ENCODE peak calls at places on chromosome 2, in nine cellular contexts. E is right lobe of liver, K is gastrocnemius medialis, M is HCT116, B is body of pancreas, L is ovary, C is heart right ventricle, U is heart left ventricle, S is endodermal cell. H is an unnamed sample. For H3K27me3, the result is how much of the 10 kb centered on the place peaks cover.

GRCh38 chr2:129388870-129389269 is 590.6 kb upstream of the RAB6C start:
- DNase-seq in E (no peak), K (no peak), M (no peak), B (no peak), L (no peak), C (no peak), U (no peak), S (no peak), H (no peak)

GRCh38 chr2:171317492-171318125 is 116.2 kb downstream of the METTL8 start:
- DNase-seq in E (no peak), K (no peak), M (no peak), B (no peak), L (no peak), C (no peak), U (no peak), S (peak), H (no peak)

GRCh38 chr2:238467772-238468171 is 41.0 kb downstream of the ASB1 start:
- DNase-seq in E (no peak), K (no peak), M (no peak), B (no peak), L (no peak), C (no peak), U (no peak), S (no peak), H (no peak)

GRCh38 chr2:164014068-164014577 is 278.3 kb upstream of the FIGN start:
- DNase-seq in E (no peak), K (peak), M (no peak), B (no peak), L (no peak), C (no peak), U (no peak), S (no peak), H (no peak)

GRCh38 chr2:86785456-86785855 is 5.3 kb downstream of the CD8A start:
- DNase-seq in E (no peak), K (no peak), M (no peak), B (no peak), L (no peak), C (no peak), U (no peak), S (no peak), H (no peak)

GRCh38 chr2:172811027-172811426 is 75.4 kb downstream of the RAPGEF4 start:
- DNase-seq in E (no peak), K (no peak), M (no peak), B (no peak), L (no peak), C (no peak), U (no peak), S (no peak), H (no peak)

GRCh38 chr2:207640661-207641060 is 15.5 kb upstream of the METTL21A start:
- DNase-seq in E (no peak), K (no peak), M (no peak), B (no peak), L (no peak), C (no peak), U (no peak), S (no peak), H (no peak)

GRCh38 chr2:75432761-75433361 is 127.9 kb downstream of the EVA1A start:
- DNase-seq in E (no peak), K (no peak), M (no peak), B (no peak), L (no peak), C (no peak), U (no peak), S (peak), H (no peak)

GRCh38 chr2:31271851-31272267 is 37.9 kb downstream of the EHD3 start:
- DNase-seq in E (no peak), K (no peak), M (no peak), B (no peak), L (no peak), C (no peak), U (no peak), S (no peak), H (no peak)

GRCh38 chr2:204920776-204921175 is 375.5 kb downstream of the PARD3B start:
- DNase-seq in E (no peak), K (no peak), M (no peak), B (no peak), L (no peak), C (no peak), U (no peak), S (no peak), H (no peak)
- H3K27ac ChIP-seq in E (no peak), K (no peak), M (no peak), B (no peak), L (no peak), C (no peak), U (no peak), S (no peak), H (no peak)

DNA sequence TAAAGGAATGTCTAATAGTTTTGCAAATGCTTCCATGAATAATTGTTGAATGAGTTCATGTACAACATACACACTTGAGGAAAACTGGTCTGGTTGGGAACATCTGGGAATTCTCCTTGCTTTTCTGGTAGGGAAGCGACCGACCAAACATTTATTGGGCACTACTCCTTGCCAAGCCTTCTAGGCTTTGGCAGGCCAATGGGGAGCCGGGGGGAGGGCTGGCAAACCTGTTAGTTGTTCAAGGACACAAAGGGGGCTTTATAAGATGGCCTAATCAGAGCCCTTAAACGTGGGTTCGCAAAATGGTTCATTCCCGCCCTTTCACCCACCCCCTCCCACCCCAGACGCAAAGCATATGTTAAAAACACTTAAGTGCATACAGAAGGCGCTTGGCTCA is 902 bp upstream of the VSNL1 start:
- DNase-seq in E (peak), K (no peak), M (peak), B (peak), L (peak), C (peak), U (peak), S (peak), H (no peak)
- H3K27me3 ChIP-seq in E (under half), K (under half), M (under half), B (under half), L (under half), C (half or more), U (half or more), S (half or more), H (under half)

GRCh38 chr2:9968940-9969497 is 17.5 kb downstream of the GRHL1 start:
- DNase-seq in E (no peak), K (no peak), M (no peak), B (no peak), L (no peak), C (no peak), U (no peak), S (no peak), H (no peak)

GRCh38 chr2:9972621-9973445 is 21.3 kb downstream of the GRHL1 start:
- DNase-seq in E (no peak), K (no peak), M (no peak), B (no peak), L (no peak), C (no peak), U (no peak), S (no peak), H (no peak)

GRCh38 chr2:9971890-9972289 is 20.4 kb downstream of the GRHL1 start:
- DNase-seq in E (no peak), K (no peak), M (no peak), B (no peak), L (no peak), C (no peak), U (no peak), S (no peak), H (no peak)

GRCh38 chr2:9971105-9971818 is 19.8 kb downstream of the GRHL1 start:
- DNase-seq in E (no peak), K (no peak), M (no peak), B (no peak), L (no peak), C (no peak), U (no peak), S (no peak), H (no peak)

DNA sequence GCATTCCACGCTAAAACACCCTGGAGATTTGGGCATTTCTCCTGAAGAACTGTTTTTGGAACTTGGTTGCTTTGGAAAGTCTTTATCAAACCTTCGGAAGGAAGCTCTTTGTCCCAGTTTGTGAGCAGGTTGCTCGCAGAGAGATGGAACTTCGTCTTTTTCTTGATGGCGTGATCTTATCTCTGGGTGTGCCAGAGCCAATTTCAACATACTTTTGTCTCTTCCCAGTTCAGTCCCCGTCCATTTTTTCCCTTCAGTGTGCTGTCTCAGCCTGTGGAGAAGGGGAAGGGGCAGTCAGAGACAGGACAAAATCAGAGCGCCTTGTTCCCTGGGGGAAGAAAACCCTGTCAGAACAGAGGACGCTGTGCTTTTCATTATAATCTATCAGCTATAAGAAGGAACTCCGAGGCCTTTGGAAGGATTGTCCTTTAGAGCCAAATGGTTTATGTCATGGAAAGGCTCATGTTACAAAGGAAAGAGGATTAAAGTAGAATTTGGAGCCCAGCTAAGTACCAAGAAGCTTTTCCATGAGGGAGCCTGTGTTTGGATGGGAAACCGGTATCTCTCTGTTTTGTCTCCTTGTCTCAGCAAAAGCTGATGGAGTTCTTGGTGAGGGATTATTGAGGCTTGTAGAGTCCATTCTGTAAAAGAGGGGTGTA is 19.0 kb downstream of the GRHL1 start:
- DNase-seq in E (no peak), K (no peak), M (no peak), B (no peak), L (no peak), C (no peak), U (no peak), S (no peak), H (no peak)
- H3K27ac ChIP-seq in E (no peak), K (no peak), M (no peak), B (no peak), L (no peak), C (no peak), U (no peak), S (no peak), H (no peak)

DNA sequence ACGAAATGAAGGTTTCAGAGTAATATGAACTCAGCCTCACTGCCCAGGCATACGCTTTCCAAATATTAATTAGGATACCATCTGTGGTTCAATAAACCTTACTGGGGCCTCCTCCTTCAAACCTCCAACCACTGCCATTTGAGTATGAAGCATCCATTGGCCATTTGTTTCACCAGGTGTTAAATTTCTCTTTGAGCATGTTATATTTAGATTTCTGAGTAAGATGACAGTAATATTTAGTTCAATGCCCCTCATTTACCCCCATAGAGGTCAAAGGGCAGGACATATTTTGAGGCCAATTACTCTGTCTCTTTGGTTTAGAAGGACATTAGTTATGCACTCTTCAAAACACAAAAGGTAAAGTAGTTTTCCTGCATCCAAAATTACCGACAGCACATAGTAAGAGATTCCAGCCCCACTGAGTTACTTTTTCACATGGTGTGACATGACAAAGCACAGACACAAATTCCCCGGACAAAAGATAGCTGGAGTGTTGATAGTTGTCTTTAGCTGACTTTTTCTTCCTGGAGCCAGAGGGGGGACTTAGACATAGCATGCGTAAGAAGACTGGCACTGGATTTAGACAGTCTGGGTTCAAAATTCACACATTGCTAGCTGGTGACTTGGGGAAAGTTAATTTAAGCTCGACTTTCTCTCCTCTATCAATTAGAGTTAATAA is 33.1 kb upstream of the LNPK start:
- DNase-seq in E (no peak), K (no peak), M (no peak), B (no peak), L (no peak), C (no peak), U (no peak), S (no peak), H (no peak)
- H3K27me3 ChIP-seq in E (under half), K (under half), M (under half), B (under half), L (under half), C (under half), U (under half), S (under half), H (under half)

GRCh38 chr2:170237572-170238120 is 59.7 kb downstream of the MYO3B start:
- DNase-seq in E (no peak), K (no peak), M (no peak), B (no peak), L (no peak), C (no peak), U (no peak), S (no peak), H (no peak)

GRCh38 chr2:170238776-170239175 is 60.8 kb downstream of the MYO3B start:
- DNase-seq in E (no peak), K (no peak), M (peak), B (no peak), L (no peak), C (no peak), U (no peak), S (no peak), H (no peak)

GRCh38 chr2:170240629-170241028 is 62.7 kb downstream of the MYO3B start:
- DNase-seq in E (no peak), K (no peak), M (no peak), B (no peak), L (no peak), C (no peak), U (no peak), S (no peak), H (no peak)

GRCh38 chr2:170236639-170237037 is 58.7 kb downstream of the MYO3B start:
- DNase-seq in E (no peak), K (no peak), M (no peak), B (no peak), L (no peak), C (no peak), U (no peak), S (no peak), H (no peak)

DNA sequence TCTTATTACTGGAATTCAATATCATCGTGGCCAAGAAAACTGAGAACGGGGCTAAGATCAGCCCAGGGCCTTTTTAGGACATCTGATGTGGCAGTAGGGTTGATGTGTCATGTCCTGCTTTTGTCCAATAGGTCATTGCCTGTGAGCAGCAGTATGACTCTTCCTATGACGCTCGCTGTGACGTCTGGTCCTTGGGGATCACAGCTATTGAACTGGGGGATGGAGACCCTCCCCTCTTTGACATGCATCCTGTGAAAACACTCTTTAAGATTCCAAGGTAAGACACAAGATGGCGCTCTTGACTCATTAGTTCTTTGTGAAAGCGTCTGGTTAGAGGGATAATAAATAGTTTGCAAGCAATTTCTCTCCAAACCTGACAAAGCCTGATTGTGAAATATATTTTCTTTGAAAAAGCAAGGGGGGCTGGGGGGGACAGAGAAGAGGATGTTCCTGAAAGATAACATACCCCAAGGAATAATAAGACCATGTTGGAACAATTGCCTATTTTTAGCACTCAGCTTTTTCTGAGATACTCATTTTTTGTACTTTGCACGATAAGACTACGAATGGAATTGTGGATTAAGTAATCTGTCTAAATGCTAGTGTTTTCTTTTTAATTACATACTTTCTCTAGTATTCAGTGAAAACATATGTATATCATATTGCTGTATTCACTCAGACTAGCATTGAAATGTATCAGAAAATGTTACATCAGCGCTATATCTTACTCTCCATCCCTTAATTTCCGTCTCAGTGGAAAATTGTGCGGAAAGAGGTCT is 58.1 kb downstream of the MYO3B start:
- DNase-seq in E (no peak), K (no peak), M (peak), B (no peak), L (no peak), C (no peak), U (no peak), S (peak), H (no peak)
- H3K27ac ChIP-seq in E (no peak), K (no peak), M (no peak), B (no peak), L (no peak), C (no peak), U (no peak), S (no peak), H (no peak)

GRCh38 chr2:45010706-45011036 is 1.4 kb upstream of the SIX2 start:
- DNase-seq in E (no peak), K (no peak), M (no peak), B (no peak), L (no peak), C (no peak), U (no peak), S (no peak), H (no peak)

GRCh38 chr2:45012733-45013132 is 3.5 kb upstream of the SIX2 start:
- DNase-seq in E (no peak), K (no peak), M (no peak), B (no peak), L (no peak), C (no peak), U (no peak), S (no peak), H (no peak)

GRCh38 chr2:45011621-45012602 is 2.7 kb upstream of the SIX2 start:
- DNase-seq in E (no peak), K (no peak), M (no peak), B (no peak), L (no peak), C (no peak), U (no peak), S (no peak), H (no peak)

GRCh38 chr2:45014016-45014702 is 4.9 kb upstream of the SIX2 start:
- DNase-seq in E (no peak), K (peak), M (no peak), B (peak), L (no peak), C (peak), U (peak), S (peak), H (no peak)

DNA sequence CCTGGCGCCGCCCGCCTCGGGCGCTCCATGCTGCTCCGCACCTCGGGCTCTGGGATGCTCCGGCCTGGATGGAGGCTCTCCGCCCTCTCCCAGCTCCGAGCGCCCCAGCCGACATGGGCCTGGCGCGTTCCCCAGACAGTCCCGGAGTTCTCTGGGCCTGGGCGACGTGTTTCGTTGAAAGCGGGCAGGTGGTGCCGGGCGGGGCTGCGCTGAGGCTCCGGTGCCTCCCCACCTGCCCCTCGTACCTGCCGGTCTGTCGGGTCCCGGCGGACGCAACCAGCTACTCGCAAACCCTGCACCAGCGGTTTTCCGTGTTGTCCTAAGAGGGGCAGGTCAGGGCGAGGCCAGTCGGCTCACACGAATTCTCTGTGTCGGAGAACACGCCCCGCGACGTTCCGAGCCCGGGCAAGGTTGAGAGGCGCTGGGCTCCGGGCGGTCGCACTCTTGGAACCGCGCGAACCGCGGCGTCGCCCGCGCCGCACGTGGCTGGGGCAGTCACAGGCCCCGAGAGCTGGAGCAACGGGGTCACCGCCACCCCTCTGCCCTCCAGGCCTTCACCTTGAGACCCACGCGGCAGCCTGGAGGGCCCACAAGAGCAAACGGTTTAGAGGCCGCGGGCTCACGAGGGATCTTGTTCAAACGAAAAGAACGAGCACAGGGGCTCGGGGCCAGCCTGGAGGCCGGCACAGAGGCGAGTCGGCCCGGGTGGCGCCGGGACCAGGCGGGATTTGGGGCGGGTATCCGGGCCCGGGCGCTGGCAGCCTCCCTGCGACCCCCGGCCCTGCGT is 4.2 kb upstream of the SIX2 start:
- DNase-seq in E (no peak), K (no peak), M (no peak), B (no peak), L (no peak), C (no peak), U (no peak), S (peak), H (no peak)
- H3K27me3 ChIP-seq in E (under half), K (under half), M (under half), B (under half), L (under half), C (half or more), U (half or more), S (half or more), H (half or more)

DNA sequence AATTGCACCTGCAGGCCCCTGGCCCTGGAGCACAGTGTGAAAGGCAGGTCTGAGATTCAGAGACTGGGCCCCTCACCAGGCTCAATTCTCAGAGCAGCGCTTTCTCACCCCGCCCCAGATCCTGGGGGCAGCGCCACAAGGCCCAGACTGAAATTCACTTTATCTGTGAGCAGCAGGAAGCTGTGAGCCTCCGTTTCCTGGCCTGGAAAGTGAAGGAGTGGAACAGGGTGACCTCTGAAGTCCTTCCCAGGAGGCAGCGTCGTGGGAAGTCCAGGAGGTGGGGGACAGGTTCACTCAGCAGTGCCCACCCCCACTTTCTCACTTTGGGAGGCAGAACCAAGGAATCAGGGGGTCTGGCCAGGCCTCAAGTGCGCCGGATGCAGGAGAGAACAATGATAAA is 235.4 kb downstream of the NDUFA10 start:
- DNase-seq in E (peak), K (no peak), M (no peak), B (no peak), L (no peak), C (no peak), U (no peak), S (peak), H (no peak)
- H3K27ac ChIP-seq in E (no peak), K (no peak), M (no peak), B (no peak), L (no peak), C (no peak), U (no peak), S (no peak), H (no peak)

GRCh38 chr2:25164526-25164925 is 3.9 kb downstream of the POMC start:
- DNase-seq in E (no peak), K (no peak), M (no peak), B (no peak), L (no peak), C (no peak), U (no peak), S (peak), H (no peak)
- H3K27me3 ChIP-seq in E (under half), K (under half), M (under half), B (under half), L (under half), C (under half), U (under half), S (under half), H (half or more)

H was measured in AG04450.